ENCODE peak calls at places on chromosomes 7 and 10, in five cellular contexts. Z, W, A, E and T are unnamed samples.

GRCh38 chr7:107953265-107953923 is 49.6 kb downstream of the LAMB1 start:
- DNase-seq in Z (peak), W (no peak), A (no peak), E (no peak), T (no peak)

GRCh38 chr7:108001759-108002725 is 919 bp downstream of the LAMB1 start:
- DNase-seq in Z (peak), W (no peak), A (no peak), E (no peak), T (no peak)

GRCh38 chr7:40915061-40915460 is 780.3 kb downstream of the SUGCT start:
- DNase-seq in Z (peak), W (no peak), A (no peak), E (no peak), T (no peak)

GRCh38 chr10:110530131-110530831 is 32.6 kb downstream of the DUSP5 start:
- DNase-seq in Z (peak), W (peak), A (no peak), E (peak), T (no peak)

GRCh38 chr10:37707829-37708578 is 149.4 kb downstream of the ZNF248 start:
- DNase-seq in Z (no peak), W (peak), A (no peak), E (no peak), T (no peak)

GRCh38 chr7:158043461-158044155 is 544.0 kb downstream of the PTPRN2 start:
- DNase-seq in Z (no peak), W (no peak), A (no peak), E (no peak), T (no peak)

GRCh38 chr10:34802692-34803091 is 12.4 kb downstream of the PARD3 start:
- DNase-seq in Z (no peak), W (no peak), A (no peak), E (no peak), T (no peak)

GRCh38 chr7:137342751-137343482 is 616 bp downstream of the PTN start:
- DNase-seq in Z (peak), W (no peak), A (no peak), E (no peak), T (peak)

GRCh38 chr7:43039346-43039745 is 73.1 kb upstream of the HECW1 start:
- DNase-seq in Z (no peak), W (no peak), A (no peak), E (no peak), T (no peak)

GRCh38 chr7:116689787-116690186 is 17.8 kb downstream of the MET start:
- DNase-seq in Z (peak), W (no peak), A (no peak), E (no peak), T (no peak)

GRCh38 chr7:2079332-2080068 is 153.2 kb downstream of the MAD1L1 start:
- DNase-seq in Z (no peak), W (no peak), A (no peak), E (no peak), T (no peak)

GRCh38 chr7:40827217-40828085 is 692.6 kb downstream of the SUGCT start:
- DNase-seq in Z (peak), W (no peak), A (no peak), E (peak), T (no peak)

GRCh38 chr10:132448248-132448731 is 51.3 kb downstream of the PWWP2B start:
- DNase-seq in Z (peak), W (peak), A (no peak), E (peak), T (no peak)

GRCh38 chr10:44205072-44205471 is 179.8 kb downstream of the CXCL12 start:
- DNase-seq in Z (no peak), W (no peak), A (no peak), E (no peak), T (no peak)

GRCh38 chr10:7634142-7634894 is 32.4 kb downstream of the ITIH5 start:
- DNase-seq in Z (no peak), W (no peak), A (no peak), E (peak), T (no peak)

GRCh38 chr10:10515479-10516204 is 502.0 kb upstream of the CELF2 start:
- DNase-seq in Z (peak), W (no peak), A (no peak), E (no peak), T (no peak)

GRCh38 chr10:59771162-59771807 is 18.0 kb upstream of the MRLN start:
- DNase-seq in Z (no peak), W (no peak), A (no peak), E (no peak), T (no peak)

GRCh38 chr7:73703985-73704639 is 15.4 kb downstream of the STX1A start:
- DNase-seq in Z (no peak), W (peak), A (no peak), E (no peak), T (no peak)

GRCh38 chr10:3529691-3530090 is 255.3 kb downstream of the KLF6 start:
- DNase-seq in Z (no peak), W (no peak), A (no peak), E (no peak), T (no peak)

GRCh38 chr7:75808106-75808505 is 5.5 kb downstream of the CCL24 start:
- DNase-seq in Z (no peak), W (no peak), A (no peak), E (no peak), T (no peak)